ENCODE peak calls at places on chromosomes 6 and 20, in eight cellular contexts. R is GM23338; P is AG04449; J is heart left ventricle; W is brain microvascular endothelial cell; A is CD8-positive, alpha-beta memory T cell; T is psoas muscle; L is CD4-positive, alpha-beta memory T cell. C is an unnamed sample.
A peak's percentile ranks its signal among the peaks of the same experiment; 100 is the strongest.

GRCh38 chr6:25991785-25992412 is 29.3 kb downstream of the TRIM38 start:
- DNase-seq in R (peak; percentile 70), P (no peak), J (peak; percentile 81), W (peak; percentile 46), A (peak; percentile 14), T (peak; percentile 89), L (peak; percentile 62), C (peak; percentile 88)

GRCh38 chr6:103769431-103769830 is 1090.3 kb downstream of the HACE1 start:
- DNase-seq in R (no peak), P (no peak), J (no peak), W (no peak), A (no peak), T (no peak), L (no peak), C (no peak)

GRCh38 chr6:36753671-36754485 is 56.3 kb downstream of the RAB44 start:
- DNase-seq in R (no peak), P (no peak), J (no peak), W (no peak), A (no peak), T (no peak), L (no peak), C (no peak)

GRCh38 chr6:5335020-5335419 is 73.7 kb downstream of the FARS2 start:
- DNase-seq in R (no peak), P (no peak), J (no peak), W (no peak), A (no peak), T (no peak), L (no peak), C (no peak)

GRCh38 chr6:106724848-106725247 is 95.5 kb downstream of the QRSL1 start:
- DNase-seq in R (no peak), P (no peak), J (no peak), W (no peak), A (no peak), T (no peak), L (no peak), C (no peak)

GRCh38 chr6:10837009-10837691 is 1.2 kb downstream of the MAK start:
- DNase-seq in R (peak; percentile 65), P (no peak), J (peak; percentile 35), W (peak; percentile 1), A (no peak), T (no peak), L (no peak), C (no peak)

GRCh38 chr6:1110935-1111334 is 201.0 kb upstream of the FOXQ1 start:
- DNase-seq in R (no peak), P (no peak), J (no peak), W (no peak), A (no peak), T (no peak), L (no peak), C (no peak)

GRCh38 chr20:46035713-46036112 is 6.7 kb downstream of the SLC12A5 start:
- DNase-seq in R (no peak), P (no peak), J (no peak), W (no peak), A (no peak), T (no peak), L (no peak), C (no peak)

GRCh38 chr20:6976535-6976934 is 209.0 kb downstream of the BMP2 start:
- DNase-seq in R (no peak), P (no peak), J (no peak), W (no peak), A (no peak), T (no peak), L (no peak), C (no peak)

GRCh38 chr6:52376763-52377162 is 14.8 kb downstream of the PAQR8 start:
- DNase-seq in R (no peak), P (no peak), J (no peak), W (no peak), A (no peak), T (no peak), L (no peak), C (no peak)

GRCh38 chr6:113271437-113271836 is 585.7 kb upstream of the MARCKS start:
- DNase-seq in R (no peak), P (no peak), J (peak; percentile 18), W (no peak), A (no peak), T (no peak), L (no peak), C (no peak)

GRCh38 chr20:63276956-63277355 is 4.3 kb downstream of the ARFGAP1 start:
- DNase-seq in R (no peak), P (no peak), J (no peak), W (no peak), A (no peak), T (no peak), L (peak; percentile 15), C (no peak)

GRCh38 chr6:13814176-13814937 is at the start of gene MCUR1:
- DNase-seq in R (peak; percentile 85), P (no peak), J (peak; percentile 88), W (peak; percentile 69), A (peak; percentile 70), T (peak; percentile 93), L (peak; percentile 81), C (peak; percentile 93)

GRCh38 chr6:112040933-112041332 is 13.0 kb upstream of the CCN6 start:
- DNase-seq in R (no peak), P (no peak), J (no peak), W (no peak), A (no peak), T (no peak), L (no peak), C (no peak)

GRCh38 chr6:135146160-135146920 is 34.8 kb upstream of the MYB start:
- DNase-seq in R (peak; percentile 40), P (no peak), J (no peak), W (peak; percentile 85), A (no peak), T (no peak), L (no peak), C (no peak)

GRCh38 chr6:74549746-74550145 is 656.1 kb downstream of the COL12A1 start:
- DNase-seq in R (peak; percentile 49), P (no peak), J (no peak), W (no peak), A (no peak), T (no peak), L (no peak), C (no peak)

GRCh38 chr6:167396659-167397490 is 72.0 kb downstream of the TTLL2 start:
- DNase-seq in R (no peak), P (no peak), J (no peak), W (no peak), A (no peak), T (no peak), L (peak; percentile 33), C (no peak)
- H3K4me3 ChIP-seq in R (no peak overlapping the region), P (no peak overlapping the region), J (no peak overlapping the region), W (no peak overlapping the region), A (no peak overlapping the region), T (no peak overlapping the region), L (no peak overlapping the region), C (no peak overlapping the region)

DNA sequence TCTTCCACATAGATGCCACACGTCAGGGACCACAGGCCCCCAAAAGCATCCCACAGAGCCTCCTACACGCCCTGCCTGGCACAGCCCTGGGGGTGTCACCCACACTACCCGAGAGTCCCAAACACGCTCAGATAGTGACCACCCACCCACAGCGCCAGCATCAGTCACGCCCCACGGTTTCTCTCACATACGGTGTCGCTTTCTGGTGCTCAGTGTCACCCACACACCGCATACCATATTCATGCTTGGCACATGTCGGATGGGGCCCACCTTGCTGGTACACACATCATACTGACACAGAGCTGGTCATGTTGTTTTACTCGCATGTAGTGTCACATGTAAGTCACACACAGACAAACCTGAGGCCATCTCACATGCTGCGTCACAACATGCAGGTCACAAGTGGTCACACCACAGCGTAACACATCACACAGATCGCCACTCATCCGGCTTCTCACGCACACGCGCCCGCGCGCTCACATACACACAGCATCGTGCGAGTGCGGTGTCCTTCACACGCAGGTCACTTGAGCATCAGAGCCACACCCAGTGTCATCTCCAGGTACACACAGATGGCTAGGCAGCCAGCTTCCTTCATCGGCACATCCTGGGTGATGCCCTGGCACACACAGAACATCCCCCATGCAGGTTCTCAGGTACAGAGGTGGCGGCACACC is 3.4 kb downstream of the TEAD3 start:
- DNase-seq in R (no peak), P (no peak), J (no peak), W (no peak), A (no peak), T (no peak), L (no peak), C (peak; percentile 75)
- H3K4me3 ChIP-seq in R (peak overlapping the region; percentile 35), P (peak overlapping the region; percentile 77), J (no peak overlapping the region), W (no peak overlapping the region), A (no peak overlapping the region), T (no peak overlapping the region), L (no peak overlapping the region), C (peak overlapping the region; percentile 99)

GRCh38 chr6:130593200-130593599 is 227.4 kb downstream of the TMEM200A start:
- DNase-seq in R (no peak), P (no peak), J (no peak), W (no peak), A (no peak), T (no peak), L (no peak), C (no peak)

GRCh38 chr6:130593948-130594347 is 228.1 kb downstream of the TMEM200A start:
- DNase-seq in R (no peak), P (no peak), J (no peak), W (no peak), A (no peak), T (no peak), L (no peak), C (no peak)

GRCh38 chr6:130585587-130585986 is 219.8 kb downstream of the TMEM200A start:
- DNase-seq in R (no peak), P (no peak), J (no peak), W (no peak), A (no peak), T (no peak), L (no peak), C (no peak)

GRCh38 chr6:130583268-130583667 is 217.5 kb downstream of the TMEM200A start:
- DNase-seq in R (peak; percentile 17), P (no peak), J (no peak), W (no peak), A (no peak), T (no peak), L (no peak), C (no peak)

DNA sequence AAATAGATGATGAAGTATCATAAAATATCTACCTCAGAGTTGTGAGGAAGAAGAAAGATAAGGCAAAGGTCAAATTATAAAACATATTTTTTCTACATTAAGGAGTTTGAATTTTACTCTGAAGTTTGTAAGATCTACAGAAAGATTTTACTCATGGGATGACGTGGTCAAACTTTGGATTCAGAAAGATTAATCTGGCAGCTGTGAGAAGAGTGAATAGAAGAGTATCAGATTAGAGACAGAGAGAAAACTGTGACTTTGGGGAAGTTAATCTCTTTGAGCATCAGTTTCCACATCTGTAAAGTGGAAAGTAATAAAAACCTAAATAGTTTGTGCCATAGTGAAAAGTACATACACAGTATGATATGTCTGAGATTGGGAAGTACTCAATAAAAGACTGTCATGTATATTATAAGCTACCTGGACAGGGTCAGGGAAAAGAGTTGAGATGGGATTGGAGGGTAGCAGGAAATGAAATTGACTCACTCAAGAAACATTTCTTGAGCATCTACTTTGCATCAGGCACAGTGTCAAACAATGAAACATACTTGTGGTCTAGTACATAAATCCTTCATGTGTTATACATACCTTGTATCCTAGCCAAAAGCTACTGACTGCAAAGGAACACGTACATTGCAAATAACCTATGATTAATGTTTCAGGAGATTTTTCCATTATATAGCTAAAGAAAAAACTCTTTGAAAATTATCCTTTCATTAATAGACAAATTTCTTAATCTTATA is 222.1 kb downstream of the TMEM200A start:
- DNase-seq in R (no peak), P (peak; percentile 49), J (no peak), W (peak; percentile 73), A (no peak), T (no peak), L (no peak), C (no peak)
- H3K4me3 ChIP-seq in R (no peak overlapping the region), P (no peak overlapping the region), J (no peak overlapping the region), W (no peak overlapping the region), A (no peak overlapping the region), T (no peak overlapping the region), L (no peak overlapping the region), C (no peak overlapping the region)

GRCh38 chr6:136762022-136762975 is 30.0 kb downstream of the MAP3K5 start:
- DNase-seq in R (no peak), P (no peak), J (peak; percentile 41), W (no peak), A (no peak), T (no peak), L (no peak), C (no peak)
- H3K4me3 ChIP-seq in R (no peak overlapping the region), P (no peak overlapping the region), J (no peak overlapping the region), W (no peak overlapping the region), A (peak overlapping the region; percentile 16), T (peak overlapping the region; percentile 42), L (peak overlapping the region; percentile 1), C (no peak overlapping the region)

C was measured in sigmoid colon.